ENCODE peak calls at places on chromosomes 6 and 20, in five cellular contexts. One of them, this sample, is unnamed.

GRCh38 chr6:52596371-52597028 is 19.6 kb upstream of the TRAM2 start:
- DNase-seq in stimulated activated CD8-positive, alpha-beta memory T cell treated with anti-CD3 and anti-CD28 coated beads, Interleukin-15, amount 100 ng/mL, for 48 hours: no peak
- DNase-seq in SJSA1: no peak
- DNase-seq in stimulated activated CD4-positive, alpha-beta T cell treated with anti-CD3 and anti-CD28 coated beads, Interleukin-15, amount 100 ng/mL, for 1 hour: no peak
- DNase-seq in LHCN-M2: peak
- DNase-seq in this sample: no peak

GRCh38 chr6:104612541-104612940 is 247.2 kb downstream of the HACE1 start:
- DNase-seq in SJSA1: no peak
- DNase-seq in stimulated activated CD4-positive, alpha-beta T cell treated with anti-CD3 and anti-CD28 coated beads, Interleukin-15, amount 100 ng/mL, for 1 hour: no peak
- DNase-seq in stimulated activated CD8-positive, alpha-beta memory T cell treated with anti-CD3 and anti-CD28 coated beads, Interleukin-15, amount 100 ng/mL, for 48 hours: no peak
- DNase-seq in LHCN-M2: no peak
- DNase-seq in this sample: no peak

GRCh38 chr6:139482184-139482751 is 107.8 kb upstream of the CITED2 start:
- DNase-seq in LHCN-M2: no peak
- DNase-seq in stimulated activated CD4-positive, alpha-beta T cell treated with anti-CD3 and anti-CD28 coated beads, Interleukin-15, amount 100 ng/mL, for 1 hour: no peak
- DNase-seq in stimulated activated CD8-positive, alpha-beta memory T cell treated with anti-CD3 and anti-CD28 coated beads, Interleukin-15, amount 100 ng/mL, for 48 hours: no peak
- DNase-seq in SJSA1: no peak
- DNase-seq in this sample: no peak

GRCh38 chr20:45306431-45306982 is at the start of gene RBPJL:
- DNase-seq in SJSA1: no peak
- DNase-seq in stimulated activated CD4-positive, alpha-beta T cell treated with anti-CD3 and anti-CD28 coated beads, Interleukin-15, amount 100 ng/mL, for 1 hour: peak
- DNase-seq in stimulated activated CD8-positive, alpha-beta memory T cell treated with anti-CD3 and anti-CD28 coated beads, Interleukin-15, amount 100 ng/mL, for 48 hours: no peak
- DNase-seq in LHCN-M2: no peak
- DNase-seq in this sample: peak

GRCh38 chr20:6708010-6708409 is 59.5 kb upstream of the BMP2 start:
- DNase-seq in SJSA1: peak
- DNase-seq in stimulated activated CD8-positive, alpha-beta memory T cell treated with anti-CD3 and anti-CD28 coated beads, Interleukin-15, amount 100 ng/mL, for 48 hours: no peak
- DNase-seq in LHCN-M2: peak
- DNase-seq in stimulated activated CD4-positive, alpha-beta T cell treated with anti-CD3 and anti-CD28 coated beads, Interleukin-15, amount 100 ng/mL, for 1 hour: no peak
- DNase-seq in this sample: no peak

GRCh38 chr6:28772480-28773381 is 151.1 kb downstream of the TRIM27 start:
- DNase-seq in LHCN-M2: no peak
- DNase-seq in stimulated activated CD4-positive, alpha-beta T cell treated with anti-CD3 and anti-CD28 coated beads, Interleukin-15, amount 100 ng/mL, for 1 hour: no peak
- DNase-seq in SJSA1: no peak
- DNase-seq in stimulated activated CD8-positive, alpha-beta memory T cell treated with anti-CD3 and anti-CD28 coated beads, Interleukin-15, amount 100 ng/mL, for 48 hours: no peak
- DNase-seq in this sample: no peak

GRCh38 chr20:12113468-12114371 is 196.0 kb downstream of the BTBD3 start:
- DNase-seq in stimulated activated CD4-positive, alpha-beta T cell treated with anti-CD3 and anti-CD28 coated beads, Interleukin-15, amount 100 ng/mL, for 1 hour: no peak
- DNase-seq in SJSA1: no peak
- DNase-seq in LHCN-M2: no peak
- DNase-seq in stimulated activated CD8-positive, alpha-beta memory T cell treated with anti-CD3 and anti-CD28 coated beads, Interleukin-15, amount 100 ng/mL, for 48 hours: no peak
- DNase-seq in this sample: no peak

GRCh38 chr6:33147807-33148666 is 44.2 kb downstream of the COL11A2 start:
- DNase-seq in stimulated activated CD8-positive, alpha-beta memory T cell treated with anti-CD3 and anti-CD28 coated beads, Interleukin-15, amount 100 ng/mL, for 48 hours: no peak
- DNase-seq in SJSA1: peak
- DNase-seq in LHCN-M2: peak
- DNase-seq in stimulated activated CD4-positive, alpha-beta T cell treated with anti-CD3 and anti-CD28 coated beads, Interleukin-15, amount 100 ng/mL, for 1 hour: no peak
- DNase-seq in this sample: no peak

GRCh38 chr6:89162047-89162371 is 16.2 kb downstream of the PM20D2 start:
- DNase-seq in LHCN-M2: no peak
- DNase-seq in stimulated activated CD8-positive, alpha-beta memory T cell treated with anti-CD3 and anti-CD28 coated beads, Interleukin-15, amount 100 ng/mL, for 48 hours: no peak
- DNase-seq in stimulated activated CD4-positive, alpha-beta T cell treated with anti-CD3 and anti-CD28 coated beads, Interleukin-15, amount 100 ng/mL, for 1 hour: no peak
- DNase-seq in SJSA1: no peak
- DNase-seq in this sample: no peak

GRCh38 chr6:165662041-165662491 is 975 bp downstream of the PDE10A start:
- DNase-seq in stimulated activated CD4-positive, alpha-beta T cell treated with anti-CD3 and anti-CD28 coated beads, Interleukin-15, amount 100 ng/mL, for 1 hour: no peak
- DNase-seq in SJSA1: no peak
- DNase-seq in stimulated activated CD8-positive, alpha-beta memory T cell treated with anti-CD3 and anti-CD28 coated beads, Interleukin-15, amount 100 ng/mL, for 48 hours: no peak
- DNase-seq in LHCN-M2: peak
- DNase-seq in this sample: no peak

GRCh38 chr6:110629153-110629552 is 152.7 kb upstream of the SLC22A16 start:
- DNase-seq in LHCN-M2: no peak
- DNase-seq in SJSA1: no peak
- DNase-seq in stimulated activated CD8-positive, alpha-beta memory T cell treated with anti-CD3 and anti-CD28 coated beads, Interleukin-15, amount 100 ng/mL, for 48 hours: no peak
- DNase-seq in stimulated activated CD4-positive, alpha-beta T cell treated with anti-CD3 and anti-CD28 coated beads, Interleukin-15, amount 100 ng/mL, for 1 hour: no peak
- DNase-seq in this sample: no peak

GRCh38 chr6:40349092-40349491 is 238.1 kb downstream of the LRFN2 start:
- DNase-seq in stimulated activated CD8-positive, alpha-beta memory T cell treated with anti-CD3 and anti-CD28 coated beads, Interleukin-15, amount 100 ng/mL, for 48 hours: no peak
- DNase-seq in SJSA1: no peak
- DNase-seq in stimulated activated CD4-positive, alpha-beta T cell treated with anti-CD3 and anti-CD28 coated beads, Interleukin-15, amount 100 ng/mL, for 1 hour: no peak
- DNase-seq in LHCN-M2: no peak
- DNase-seq in this sample: no peak

GRCh38 chr20:44080646-44081267 is 106.2 kb downstream of the JPH2 start:
- DNase-seq in LHCN-M2: peak
- DNase-seq in SJSA1: peak
- DNase-seq in stimulated activated CD4-positive, alpha-beta T cell treated with anti-CD3 and anti-CD28 coated beads, Interleukin-15, amount 100 ng/mL, for 1 hour: peak
- DNase-seq in stimulated activated CD8-positive, alpha-beta memory T cell treated with anti-CD3 and anti-CD28 coated beads, Interleukin-15, amount 100 ng/mL, for 48 hours: peak
- DNase-seq in this sample: peak

GRCh38 chr6:166085498-166085897 is 82.2 kb downstream of the TBXT start:
- DNase-seq in stimulated activated CD4-positive, alpha-beta T cell treated with anti-CD3 and anti-CD28 coated beads, Interleukin-15, amount 100 ng/mL, for 1 hour: no peak
- DNase-seq in LHCN-M2: no peak
- DNase-seq in stimulated activated CD8-positive, alpha-beta memory T cell treated with anti-CD3 and anti-CD28 coated beads, Interleukin-15, amount 100 ng/mL, for 48 hours: no peak
- DNase-seq in SJSA1: no peak
- DNase-seq in this sample: no peak

GRCh38 chr20:36181934-36182603 is 27.5 kb downstream of the EPB41L1 start:
- DNase-seq in stimulated activated CD4-positive, alpha-beta T cell treated with anti-CD3 and anti-CD28 coated beads, Interleukin-15, amount 100 ng/mL, for 1 hour: no peak
- DNase-seq in SJSA1: no peak
- DNase-seq in stimulated activated CD8-positive, alpha-beta memory T cell treated with anti-CD3 and anti-CD28 coated beads, Interleukin-15, amount 100 ng/mL, for 48 hours: no peak
- DNase-seq in LHCN-M2: peak
- DNase-seq in this sample: no peak

GRCh38 chr6:143125455-143125854 is 64.8 kb downstream of the AIG1 start:
- DNase-seq in LHCN-M2: peak
- DNase-seq in SJSA1: peak
- DNase-seq in stimulated activated CD4-positive, alpha-beta T cell treated with anti-CD3 and anti-CD28 coated beads, Interleukin-15, amount 100 ng/mL, for 1 hour: no peak
- DNase-seq in stimulated activated CD8-positive, alpha-beta memory T cell treated with anti-CD3 and anti-CD28 coated beads, Interleukin-15, amount 100 ng/mL, for 48 hours: no peak
- DNase-seq in this sample: no peak

GRCh38 chr6:79374308-79374707 is 139.8 kb upstream of the HMGN3 start:
- DNase-seq in stimulated activated CD8-positive, alpha-beta memory T cell treated with anti-CD3 and anti-CD28 coated beads, Interleukin-15, amount 100 ng/mL, for 48 hours: no peak
- DNase-seq in LHCN-M2: no peak
- DNase-seq in SJSA1: no peak
- DNase-seq in stimulated activated CD4-positive, alpha-beta T cell treated with anti-CD3 and anti-CD28 coated beads, Interleukin-15, amount 100 ng/mL, for 1 hour: no peak
- DNase-seq in this sample: no peak

GRCh38 chr20:37534401-37535157 is 6.9 kb upstream of the BLCAP start:
- DNase-seq in stimulated activated CD4-positive, alpha-beta T cell treated with anti-CD3 and anti-CD28 coated beads, Interleukin-15, amount 100 ng/mL, for 1 hour: no peak
- DNase-seq in stimulated activated CD8-positive, alpha-beta memory T cell treated with anti-CD3 and anti-CD28 coated beads, Interleukin-15, amount 100 ng/mL, for 48 hours: no peak
- DNase-seq in LHCN-M2: peak
- DNase-seq in SJSA1: peak
- DNase-seq in this sample: no peak

GRCh38 chr20:56032251-56032650 is 26.9 kb upstream of the CBLN4 start:
- DNase-seq in LHCN-M2: no peak
- DNase-seq in SJSA1: no peak
- DNase-seq in stimulated activated CD8-positive, alpha-beta memory T cell treated with anti-CD3 and anti-CD28 coated beads, Interleukin-15, amount 100 ng/mL, for 48 hours: no peak
- DNase-seq in stimulated activated CD4-positive, alpha-beta T cell treated with anti-CD3 and anti-CD28 coated beads, Interleukin-15, amount 100 ng/mL, for 1 hour: no peak
- DNase-seq in this sample: no peak